ENCODE peak calls at places on chromosomes 13 and 19, in six cellular contexts. T is SK-N-SH, M is Panc1, E is upper lobe of right lung, R is cardiac muscle cell, C is suprapubic skin. X is an unnamed sample.

GRCh38 chr13:114256547-114256946 is 21.9 kb downstream of the CDC16 start:
- DNase-seq in T (no peak), M (no peak), E (no peak), R (no peak), C (no peak), X (no peak)

GRCh38 chr19:34962945-34963530 is 991 bp downstream of the ZNF792 start:
- DNase-seq in T (peak), M (no peak), E (no peak), R (no peak), C (no peak), X (peak)

GRCh38 chr19:29671393-29672076 is 6.3 kb downstream of the PLEKHF1 start:
- DNase-seq in T (no peak), M (no peak), E (peak), R (no peak), C (no peak), X (peak)

GRCh38 chr19:51422053-51422448 is 4.6 kb upstream of the SIGLEC10 start:
- DNase-seq in T (peak), M (no peak), E (peak), R (peak), C (peak), X (peak)

GRCh38 chr19:8196271-8196908 is 12.8 kb upstream of the CERS4 start:
- DNase-seq in T (no peak), M (no peak), E (no peak), R (no peak), C (no peak), X (no peak)

GRCh38 chr13:110006304-110006703 is 219.9 kb upstream of the IRS2 start:
- DNase-seq in T (no peak), M (no peak), E (no peak), R (no peak), C (peak), X (peak)

GRCh38 chr13:78576266-78576665 is 27.1 kb downstream of the POU4F1 start:
- DNase-seq in T (no peak), M (no peak), E (no peak), R (no peak), C (no peak), X (no peak)

GRCh38 chr19:23772668-23773063 is 14.0 kb upstream of the ZNF681 start:
- DNase-seq in T (no peak), M (no peak), E (no peak), R (no peak), C (peak), X (no peak)

GRCh38 chr13:33087091-33087490 is 70.9 kb downstream of the KL start:
- DNase-seq in T (no peak), M (no peak), E (no peak), R (no peak), C (no peak), X (peak)

GRCh38 chr13:32901994-32902780 is 114.0 kb upstream of the KL start:
- DNase-seq in T (no peak), M (no peak), E (no peak), R (no peak), C (no peak), X (peak)

GRCh38 chr19:7883796-7884570 is 4.3 kb upstream of the LRRC8E start:
- DNase-seq in T (no peak), M (no peak), E (no peak), R (no peak), C (no peak), X (peak)

GRCh38 chr13:74573654-74574053 is 439.4 kb upstream of the KLF12 start:
- DNase-seq in T (no peak), M (no peak), E (no peak), R (peak), C (no peak), X (no peak)

GRCh38 chr13:86918682-86919081 is 752.5 kb upstream of the SLITRK5 start:
- DNase-seq in T (no peak), M (no peak), E (no peak), R (no peak), C (no peak), X (no peak)

GRCh38 chr19:49889687-49890348 is 6.9 kb downstream of the IL4I1 start:
- DNase-seq in T (peak), M (no peak), E (peak), R (peak), C (no peak), X (peak)

GRCh38 chr13:39417643-39418042 is 185.3 kb downstream of the LHFPL6 start:
- DNase-seq in T (no peak), M (no peak), E (no peak), R (no peak), C (no peak), X (peak)

GRCh38 chr19:56118666-56119584 is 2.2 kb downstream of the ZNF787 start:
- DNase-seq in T (no peak), M (no peak), E (no peak), R (no peak), C (no peak), X (no peak)

GRCh38 chr13:64551755-64552154 is 2678.4 kb downstream of the PCDH9 start:
- DNase-seq in T (no peak), M (no peak), E (no peak), R (no peak), C (no peak), X (peak)

GRCh38 chr19:18225702-18226468 is at the start of gene PDE4C:
- DNase-seq in T (peak), M (no peak), E (no peak), R (no peak), C (no peak), X (no peak)

GRCh38 chr19:53980553-53981407 is 10.7 kb upstream of the CACNG6 start:
- DNase-seq in T (peak), M (peak), E (no peak), R (peak), C (no peak), X (peak)

GRCh38 chr19:12786149-12786870 is 5.0 kb upstream of the JUNB start:
- DNase-seq in T (peak), M (no peak), E (peak), R (no peak), C (no peak), X (no peak)

GRCh38 chr13:39144941-39145533 is 106.8 kb downstream of the NHLRC3 start:
- DNase-seq in T (peak), M (peak), E (no peak), R (peak), C (no peak), X (peak)

GRCh38 chr13:76720416-76720815 is 165.8 kb downstream of the KCTD12 start:
- DNase-seq in T (no peak), M (no peak), E (no peak), R (no peak), C (no peak), X (peak)

GRCh38 chr13:101489635-101490034 is 37.2 kb downstream of the ITGBL1 start:
- DNase-seq in T (no peak), M (no peak), E (no peak), R (no peak), C (no peak), X (peak)

GRCh38 chr19:16134510-16134909 is 9.0 kb upstream of the HSH2D start:
- DNase-seq in T (no peak), M (no peak), E (no peak), R (no peak), C (no peak), X (no peak)

GRCh38 chr19:52716578-52716977 is 18.3 kb downstream of the ZNF611 start:
- DNase-seq in T (no peak), M (no peak), E (no peak), R (no peak), C (no peak), X (no peak)

GRCh38 chr13:112616586-112617381 is 28.8 kb upstream of the TUBGCP3 start:
- DNase-seq in T (peak), M (peak), E (no peak), R (peak), C (no peak), X (peak)

GRCh38 chr19:53983457-53984289 is 7.8 kb upstream of the CACNG6 start:
- DNase-seq in T (no peak), M (no peak), E (no peak), R (no peak), C (no peak), X (no peak)

GRCh38 chr13:80296638-80297037 is 44.3 kb downstream of the SPRY2 start:
- DNase-seq in T (no peak), M (no peak), E (no peak), R (no peak), C (no peak), X (no peak)

GRCh38 chr19:18939922-18940775 is 868 bp downstream of the HOMER3 start:
- DNase-seq in T (peak), M (no peak), E (peak), R (peak), C (no peak), X (peak)

GRCh38 chr19:17724655-17725054 is 5.4 kb downstream of the MAP1S start:
- DNase-seq in T (no peak), M (no peak), E (no peak), R (no peak), C (no peak), X (no peak)

GRCh38 chr13:33053397-33054066 is 37.3 kb downstream of the KL start:
- DNase-seq in T (no peak), M (no peak), E (no peak), R (no peak), C (no peak), X (peak)

GRCh38 chr13:54185785-54186184 is 1157.2 kb downstream of the OLFM4 start:
- DNase-seq in T (no peak), M (no peak), E (no peak), R (peak), C (no peak), X (no peak)

GRCh38 chr13:69857188-69857821 is 250.3 kb upstream of the ATXN8OS start:
- DNase-seq in T (peak), M (peak), E (no peak), R (peak), C (no peak), X (peak)

GRCh38 chr13:95607363-95607762 is 37.1 kb downstream of the DZIP1 start:
- DNase-seq in T (no peak), M (no peak), E (no peak), R (no peak), C (no peak), X (peak)

DNA sequence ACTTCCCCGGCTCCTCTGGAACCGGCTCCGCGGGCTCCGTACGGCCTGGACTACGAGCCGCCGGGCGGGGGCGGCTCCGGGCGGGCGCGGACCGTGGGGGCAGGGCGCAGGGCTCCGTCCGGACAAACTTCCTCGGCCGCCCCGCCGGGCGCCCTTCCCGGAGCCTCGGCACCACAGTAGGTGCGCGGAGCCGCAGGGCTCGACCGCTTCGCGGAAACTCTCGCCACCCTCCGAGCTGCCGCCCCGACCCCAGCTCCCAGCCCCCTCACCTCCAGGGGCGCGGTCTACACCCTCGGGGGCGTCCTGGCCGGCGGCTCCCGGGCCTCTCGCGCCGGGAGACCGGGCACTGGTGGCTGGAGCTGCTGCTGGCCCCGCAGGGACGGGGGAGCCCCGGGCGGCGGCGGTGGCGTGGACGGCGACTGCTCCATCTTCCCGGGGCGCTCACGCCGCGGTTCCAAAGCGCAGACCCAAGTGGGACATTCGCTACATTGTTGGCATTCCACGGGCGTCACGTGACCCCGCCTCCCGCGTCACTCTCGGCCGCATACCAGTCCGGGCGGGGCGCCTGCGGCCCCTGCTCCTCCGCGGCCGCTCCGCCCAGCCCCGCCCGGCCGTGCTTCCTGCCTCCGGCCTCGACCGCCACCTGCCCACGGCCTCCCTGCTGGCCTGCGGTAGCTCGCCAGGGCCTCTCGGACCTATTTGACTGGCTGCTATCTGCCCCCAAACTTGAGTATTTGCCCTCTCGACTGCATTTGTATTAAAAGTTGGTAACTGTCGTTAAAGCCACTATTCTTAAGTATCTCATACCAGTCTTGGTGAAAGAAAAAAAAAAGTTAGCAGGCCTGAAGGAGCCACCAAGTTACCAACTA is at the start of gene LATS2:
- DNase-seq in T (peak), M (peak), E (peak), R (peak), C (peak), X (peak)
- TF ChIP-seq CTCF in T (peak), M (peak), E (peak), R (peak), C (no peak), X (peak)

GRCh38 chr13:34779171-34779570 is 162.9 kb upstream of the NBEA start:
- DNase-seq in T (no peak), M (no peak), E (no peak), R (no peak), C (no peak), X (no peak)
- TF ChIP-seq CTCF in T (peak), M (peak), E (no peak), R (peak), C (no peak), X (peak)

GRCh38 chr13:42836930-42837329 is 55.5 kb downstream of the FAM216B start:
- DNase-seq in T (no peak), M (no peak), E (no peak), R (peak), C (no peak), X (peak)
- TF ChIP-seq CTCF in T (peak), M (peak), E (peak), R (peak), C (no peak), X (peak)

GRCh38 chr19:57887195-57887941 is 1.5 kb downstream of the ZNF814 start:
- DNase-seq in T (no peak), M (no peak), E (no peak), R (peak), C (no peak), X (peak)

GRCh38 chr19:57886046-57886445 is 2.8 kb downstream of the ZNF814 start:
- DNase-seq in T (no peak), M (no peak), E (no peak), R (peak), C (no peak), X (no peak)

GRCh38 chr19:57888107-57888493 is 737 bp downstream of the ZNF814 start:
- DNase-seq in T (no peak), M (no peak), E (no peak), R (peak), C (no peak), X (no peak)

DNA sequence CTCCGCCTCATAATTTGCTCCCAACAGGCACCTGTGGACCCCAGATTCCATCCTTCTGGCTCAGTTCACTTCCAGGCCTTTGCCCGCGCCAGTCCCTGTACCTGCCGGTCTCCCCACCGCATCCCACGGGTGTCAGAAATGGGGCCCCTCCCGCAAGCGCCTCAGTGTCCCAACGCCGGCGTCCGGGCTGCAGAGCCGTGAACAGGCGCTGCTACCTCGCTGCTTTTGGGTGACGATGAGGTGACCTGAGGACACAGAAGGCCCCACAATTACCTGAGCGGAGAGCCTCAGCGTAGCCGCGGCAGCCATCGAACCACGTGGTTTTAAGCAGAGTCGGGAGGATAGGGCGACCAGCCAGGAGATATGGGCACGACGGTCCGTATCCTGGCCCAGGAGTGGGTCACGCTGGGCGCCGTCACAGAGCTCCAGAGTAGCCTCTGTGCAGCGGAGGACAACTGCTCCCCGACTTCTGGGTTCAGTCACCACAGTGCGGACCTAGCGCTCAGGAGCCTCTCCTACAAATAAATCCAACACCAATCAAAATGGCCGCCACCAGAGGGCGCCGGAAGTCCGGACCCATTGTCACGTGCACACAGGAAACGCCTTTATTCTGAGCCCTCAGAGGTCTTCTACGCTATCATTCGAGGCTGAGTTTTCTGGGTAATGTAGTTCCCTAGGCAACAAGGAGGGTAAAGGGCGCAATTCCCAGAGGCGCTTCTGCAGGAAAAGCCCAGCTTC is at the start of gene ZNF814:
- DNase-seq in T (peak), M (no peak), E (peak), R (peak), C (peak), X (peak)
- TF ChIP-seq CTCF in T (peak), M (no peak), E (peak), R (peak), C (no peak), X (peak)

GRCh38 chr13:103762523-103762922 is 696.3 kb upstream of the SLC10A2 start:
- DNase-seq in T (no peak), M (no peak), E (no peak), R (no peak), C (no peak), X (no peak)
- TF ChIP-seq CTCF in T (no peak), M (no peak), E (no peak), R (no peak), C (no peak), X (peak)

GRCh38 chr19:6186435-6186834 is 51.0 kb downstream of the ACSBG2 start:
- DNase-seq in T (no peak), M (no peak), E (no peak), R (no peak), C (no peak), X (no peak)
- TF ChIP-seq CTCF in T (no peak), M (no peak), E (no peak), R (no peak), C (no peak), X (no peak)

X was measured in choroid plexus epithelial cell.